ENCODE peak calls at places on chromosomes 7 and 10, in nine cellular contexts. K, C, I, J, U, X, T, G and A are unnamed samples.

GRCh38 chr7:80783688-80784327 is 135.0 kb downstream of the SEMA3C start:
- DNase-seq in T (no peak), C (no peak), G (no peak), J (peak; percentile 61), K (no peak), I (no peak), X (no peak), U (no peak), A (no peak)

GRCh38 chr10:128178319-128178937 is 52.2 kb upstream of the MKI67 start:
- DNase-seq in K (peak; percentile 48), U (no peak), C (no peak), X (no peak), J (no peak), G (no peak), I (peak; percentile 22), T (no peak), A (no peak)

GRCh38 chr10:110209926-110210662 is 2.7 kb downstream of the MXI1 start:
- DNase-seq in J (peak; percentile 38), X (peak; percentile 87), C (peak; percentile 62), T (no peak), I (no peak), U (peak; percentile 77), G (peak; percentile 69), K (no peak), A (peak; percentile 85)

GRCh38 chr10:76950354-76950753 is 687.3 kb downstream of the KCNMA1 start:
- DNase-seq in U (no peak), I (no peak), J (no peak), G (no peak), C (no peak), T (no peak), K (no peak), X (no peak), A (no peak)

GRCh38 chr7:154372106-154372505 is 319.9 kb downstream of the DPP6 start:
- DNase-seq in C (no peak), K (no peak), I (no peak), G (no peak), T (no peak), J (no peak), X (no peak), U (no peak), A (no peak)

GRCh38 chr10:43186150-43186549 is 47.9 kb downstream of the CSGALNACT2 start:
- DNase-seq in J (no peak), X (no peak), C (no peak), T (no peak), I (no peak), G (no peak), K (no peak), U (no peak), A (no peak)

GRCh38 chr7:117216436-117217069 is 106.3 kb downstream of the WNT2 start:
- DNase-seq in U (no peak), I (no peak), T (no peak), K (no peak), C (no peak), X (no peak), J (no peak), G (no peak), A (no peak)

GRCh38 chr10:178208-178607 is 43.0 kb downstream of the ZMYND11 start:
- DNase-seq in G (no peak), I (no peak), X (no peak), U (no peak), J (peak; percentile 28), K (no peak), T (no peak), C (no peak), A (no peak)

GRCh38 chr7:158861004-158861787 is 4.8 kb downstream of the DYNC2I1 start:
- DNase-seq in T (no peak), C (no peak), K (no peak), G (no peak), U (no peak), I (no peak), X (no peak), J (no peak), A (peak; percentile 31)

GRCh38 chr7:128884561-128885369 is 22.1 kb downstream of the ATP6V1F start:
- DNase-seq in K (no peak), C (no peak), G (peak; percentile 39), J (no peak), X (peak; percentile 72), T (no peak), I (no peak), U (no peak), A (no peak)

GRCh38 chr7:140506788-140507464 is 27.6 kb upstream of the MKRN1 start:
- DNase-seq in J (peak; percentile 18), K (no peak), X (no peak), G (no peak), I (no peak), T (no peak), C (peak; percentile 52), U (no peak), A (peak; percentile 49)

GRCh38 chr7:28573059-28573553 is 160.8 kb downstream of the CREB5 start:
- DNase-seq in C (no peak), G (no peak), J (no peak), T (peak; percentile 35), X (no peak), U (no peak), I (no peak), K (peak; percentile 83), A (no peak)

GRCh38 chr10:31871266-31871887 is 57.3 kb downstream of the ARHGAP12 start:
- DNase-seq in C (no peak), U (no peak), T (no peak), K (no peak), J (no peak), G (no peak), X (no peak), I (no peak), A (no peak)

GRCh38 chr7:77917500-77918262 is 119.1 kb downstream of the PHTF2 start:
- DNase-seq in J (no peak), K (no peak), G (no peak), T (no peak), C (no peak), X (no peak), I (no peak), U (no peak), A (no peak)